ENCODE peak calls at places on chromosomes 3 and 15, in ten cellular contexts. F, H, L, D, J, V, E, T, I and U are unnamed samples.

GRCh38 chr3:170809975-170810357 is 60.0 kb downstream of the RPL22L1 start:
- DNase-seq in F (no peak), H (no peak), L (no peak), D (no peak), J (no peak), V (peak; percentile 53), E (peak; percentile 37), T (no peak), I (no peak), U (no peak)

GRCh38 chr3:138479355-138479964 is 45.0 kb downstream of the ESYT3 start:
- DNase-seq in F (no peak), H (peak; percentile 56), L (no peak), D (peak; percentile 62), J (no peak), V (peak; percentile 75), E (peak; percentile 51), T (peak; percentile 19), I (peak; percentile 45), U (no peak)

GRCh38 chr15:78109156-78109555 is 16.8 kb downstream of the SH2D7 start:
- DNase-seq in F (no peak), H (no peak), L (no peak), D (no peak), J (no peak), V (no peak), E (no peak), T (no peak), I (no peak), U (no peak)

GRCh38 chr3:123031051-123031450 is 3.5 kb upstream of the SEMA5B start:
- DNase-seq in F (no peak), H (peak; percentile 27), L (no peak), D (no peak), J (no peak), V (no peak), E (no peak), T (no peak), I (no peak), U (no peak)

GRCh38 chr3:125177746-125178145 is 34.8 kb downstream of the SLC12A8 start:
- DNase-seq in F (no peak), H (no peak), L (no peak), D (no peak), J (no peak), V (no peak), E (no peak), T (no peak), I (no peak), U (no peak)

GRCh38 chr3:41419809-41420208 is 220.5 kb downstream of the CTNNB1 start:
- DNase-seq in F (no peak), H (no peak), L (no peak), D (no peak), J (no peak), V (no peak), E (no peak), T (no peak), I (no peak), U (no peak)

GRCh38 chr3:49173116-49173791 is 1.9 kb downstream of the KLHDC8B start:
- DNase-seq in F (no peak), H (peak; percentile 79), L (no peak), D (no peak), J (peak; percentile 27), V (peak; percentile 54), E (no peak), T (peak; percentile 75), I (no peak), U (no peak)

GRCh38 chr3:57951106-57951882 is 56.9 kb upstream of the FLNB start:
- DNase-seq in F (no peak), H (peak; percentile 64), L (no peak), D (no peak), J (peak; percentile 48), V (peak; percentile 78), E (peak; percentile 33), T (no peak), I (peak; percentile 39), U (no peak)

GRCh38 chr3:107752202-107752990 is 229.6 kb downstream of the BBX start:
- DNase-seq in F (no peak), H (peak; percentile 32), L (no peak), D (no peak), J (no peak), V (peak; percentile 68), E (peak; percentile 20), T (no peak), I (peak; percentile 16), U (no peak)

GRCh38 chr3:63896332-63897034 is 15.7 kb downstream of the SCAANT1 start:
- DNase-seq in F (no peak), H (no peak), L (no peak), D (no peak), J (no peak), V (peak; percentile 14), E (no peak), T (no peak), I (no peak), U (no peak)

GRCh38 chr15:72585659-72586058 is 68.8 kb upstream of the GOLGA6B start:
- DNase-seq in F (no peak), H (no peak), L (no peak), D (no peak), J (no peak), V (peak; percentile 73), E (no peak), T (no peak), I (peak; percentile 22), U (no peak)

GRCh38 chr15:88627463-88627862 is 6.3 kb downstream of the AEN start:
- DNase-seq in F (no peak), H (no peak), L (no peak), D (peak; percentile 45), J (no peak), V (no peak), E (no peak), T (no peak), I (no peak), U (peak; percentile 57)

GRCh38 chr15:25600751-25601150 is 161.9 kb upstream of the UBE3A start:
- DNase-seq in F (no peak), H (no peak), L (no peak), D (no peak), J (no peak), V (no peak), E (no peak), T (no peak), I (no peak), U (no peak)

GRCh38 chr3:114634635-114635034 is 340.8 kb downstream of the TIGIT start:
- DNase-seq in F (no peak), H (no peak), L (no peak), D (no peak), J (no peak), V (no peak), E (no peak), T (no peak), I (no peak), U (no peak)

GRCh38 chr15:84915011-84915958 is 30.8 kb downstream of the SLC28A1 start:
- DNase-seq in F (no peak), H (peak; percentile 98), L (peak; percentile 31), D (peak; percentile 18), J (peak; percentile 30), V (peak; percentile 87), E (peak; percentile 93), T (no peak), I (no peak), U (no peak)

GRCh38 chr3:23079976-23080375 is 123.2 kb upstream of the UBE2E2 start:
- DNase-seq in F (no peak), H (no peak), L (no peak), D (no peak), J (no peak), V (peak; percentile 17), E (no peak), T (no peak), I (no peak), U (no peak)

GRCh38 chr3:147616998-147617619 is 207.9 kb downstream of the ZIC1 start:
- DNase-seq in F (no peak), H (no peak), L (no peak), D (no peak), J (no peak), V (peak; percentile 73), E (peak; percentile 12), T (no peak), I (peak; percentile 66), U (no peak)

GRCh38 chr15:22949074-22949547 is 31.1 kb downstream of the CYFIP1 start:
- DNase-seq in F (no peak), H (peak; percentile 93), L (no peak), D (no peak), J (no peak), V (peak; percentile 69), E (no peak), T (no peak), I (no peak), U (no peak)